ENCODE peak calls at places on chromosomes 6 and 20, in eight cellular contexts. Y is stomach, F is nephron progenitor cell, Q is tibial artery, O is cardiac fibroblast, V is Calu3, B is brain microvascular endothelial cell, L is fibroblast of villous mesenchyme. D is an unnamed sample.

GRCh38 chr6:135088818-135089809 is 34.5 kb upstream of the HBS1L start:
- DNase-seq in Y (no peak), F (no peak), Q (no peak), O (peak), V (peak), B (peak), L (peak), D (no peak)

GRCh38 chr6:50819906-50820589 is 1.4 kb downstream of the TFAP2B start:
- DNase-seq in Y (no peak), F (no peak), Q (no peak), O (no peak), V (no peak), B (no peak), L (no peak), D (no peak)

GRCh38 chr6:148509789-148510581 is 167.3 kb downstream of the SASH1 start:
- DNase-seq in Y (no peak), F (no peak), Q (peak), O (peak), V (no peak), B (peak), L (peak), D (no peak)

GRCh38 chr20:35539756-35540212 is 2.1 kb upstream of the ERGIC3 start:
- DNase-seq in Y (peak), F (peak), Q (no peak), O (no peak), V (peak), B (no peak), L (peak), D (peak)

GRCh38 chr6:147699637-147700036 is 191.1 kb downstream of the SAMD5 start:
- DNase-seq in Y (no peak), F (no peak), Q (no peak), O (peak), V (no peak), B (peak), L (peak), D (no peak)

GRCh38 chr20:23299673-23300050 is 50.9 kb upstream of the NXT1 start:
- DNase-seq in Y (no peak), F (no peak), Q (no peak), O (no peak), V (no peak), B (no peak), L (no peak), D (no peak)

GRCh38 chr6:33692760-33693158 is 18.7 kb downstream of the UQCC2 start:
- DNase-seq in Y (peak), F (no peak), Q (no peak), O (peak), V (no peak), B (peak), L (no peak), D (no peak)

GRCh38 chr20:24781061-24781980 is 167.7 kb upstream of the CST7 start:
- DNase-seq in Y (no peak), F (peak), Q (no peak), O (peak), V (peak), B (no peak), L (peak), D (no peak)

GRCh38 chr20:32511358-32512046 is 73.6 kb downstream of the NOL4L start:
- DNase-seq in Y (no peak), F (no peak), Q (no peak), O (no peak), V (no peak), B (no peak), L (no peak), D (no peak)

GRCh38 chr6:169167581-169168301 is 85.9 kb downstream of the THBS2 start:
- DNase-seq in Y (peak), F (no peak), Q (peak), O (peak), V (no peak), B (peak), L (peak), D (no peak)

GRCh38 chr6:134177753-134178229 is 125.4 kb upstream of the SLC2A12 start:
- DNase-seq in Y (no peak), F (no peak), Q (no peak), O (peak), V (no peak), B (peak), L (peak), D (no peak)

GRCh38 chr20:44810391-44811149 is at the start of gene RIMS4:
- DNase-seq in Y (no peak), F (peak), Q (no peak), O (no peak), V (peak), B (no peak), L (no peak), D (peak)
- TF ChIP-seq CTCF in Y (no peak), F (no peak), Q (no peak), O (no peak), V (peak), B (no peak), L (no peak), D (no peak)

DNA sequence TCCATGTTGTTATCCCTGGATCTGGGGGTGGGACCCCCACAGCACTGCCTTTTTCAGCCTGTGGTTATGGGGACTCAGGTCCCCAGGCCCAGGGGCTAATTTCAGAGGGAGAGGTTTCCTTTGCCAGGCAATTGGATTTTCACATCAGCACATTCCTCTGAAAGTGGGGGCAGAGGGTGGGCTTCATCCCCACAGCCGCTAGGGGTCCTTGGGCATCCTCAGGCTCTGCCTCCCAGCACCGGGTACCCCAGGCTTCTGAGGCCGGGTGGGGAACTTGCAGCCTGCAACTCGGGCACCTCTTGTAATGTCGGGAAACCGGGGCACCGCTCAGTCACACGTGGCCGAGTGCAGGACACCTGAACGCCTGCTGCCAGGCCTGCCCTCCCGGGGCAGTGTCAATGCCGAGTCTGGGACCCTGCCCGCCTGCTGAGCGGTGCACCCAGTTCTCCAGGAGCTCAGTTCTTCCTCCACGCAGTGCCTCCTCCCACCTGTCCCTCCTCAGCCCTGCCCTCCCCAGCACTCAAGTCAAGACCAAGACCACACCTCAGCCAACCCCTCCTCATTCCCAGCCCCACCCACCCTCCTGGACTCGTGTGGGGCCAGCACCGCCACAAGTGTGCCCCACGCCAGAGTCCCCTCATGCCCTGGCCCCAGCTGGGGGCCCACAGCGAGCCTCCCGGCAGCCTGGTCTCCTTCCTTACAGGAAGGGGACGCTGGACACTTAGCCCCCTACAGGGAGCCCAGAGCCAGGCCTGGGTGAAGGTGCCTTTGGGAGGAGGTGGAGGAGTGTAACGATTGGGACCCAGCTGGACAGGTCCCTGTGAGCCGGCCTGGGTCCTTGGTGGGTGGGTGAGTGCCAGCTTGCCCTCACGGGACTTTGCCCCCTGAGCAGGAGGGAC is 8.8 kb upstream of the CHRNA4 start:
- DNase-seq in Y (no peak), F (no peak), Q (no peak), O (no peak), V (no peak), B (no peak), L (no peak), D (no peak)
- TF ChIP-seq CTCF in Y (no peak), F (peak), Q (no peak), O (no peak), V (no peak), B (no peak), L (no peak), D (peak)

DNA sequence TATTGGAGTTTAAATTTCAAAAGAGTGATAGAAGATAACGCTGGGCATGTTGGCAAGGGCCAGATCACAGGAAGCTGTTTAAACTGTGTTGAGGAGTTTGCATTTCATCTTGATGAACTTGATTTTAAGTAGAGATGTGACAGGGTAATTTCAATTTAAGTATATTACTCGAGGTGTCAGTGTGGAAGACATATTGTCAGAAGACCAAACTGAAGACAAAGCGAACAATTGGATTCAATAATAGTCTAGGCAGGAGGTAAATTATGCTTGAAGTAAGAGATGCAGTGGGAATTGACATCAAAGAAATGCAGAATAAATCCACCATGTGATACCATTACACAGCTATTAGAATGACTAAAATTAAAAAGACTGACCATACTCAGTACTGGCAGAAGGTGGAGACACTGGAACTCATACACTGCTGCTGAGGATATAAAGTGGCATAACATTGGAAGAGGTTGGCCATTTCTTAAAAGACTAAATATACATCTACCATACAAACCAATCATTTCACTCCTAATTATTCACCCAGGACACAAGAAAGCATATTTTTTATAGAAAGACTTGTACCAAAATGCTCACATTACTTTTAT is 240.8 kb downstream of the ARHGAP18 start:
- DNase-seq in Y (no peak), F (no peak), Q (no peak), O (peak), V (no peak), B (peak), L (no peak), D (no peak)
- TF ChIP-seq CTCF in Y (no peak), F (no peak), Q (no peak), O (peak), V (no peak), B (no peak), L (peak), D (no peak)

GRCh38 chr6:41424370-41425058 is 89.1 kb downstream of the NCR2 start:
- DNase-seq in Y (peak), F (peak), Q (peak), O (peak), V (peak), B (peak), L (peak), D (peak)
- TF ChIP-seq CTCF in Y (peak), F (peak), Q (peak), O (peak), V (peak), B (peak), L (peak), D (peak)

DNA sequence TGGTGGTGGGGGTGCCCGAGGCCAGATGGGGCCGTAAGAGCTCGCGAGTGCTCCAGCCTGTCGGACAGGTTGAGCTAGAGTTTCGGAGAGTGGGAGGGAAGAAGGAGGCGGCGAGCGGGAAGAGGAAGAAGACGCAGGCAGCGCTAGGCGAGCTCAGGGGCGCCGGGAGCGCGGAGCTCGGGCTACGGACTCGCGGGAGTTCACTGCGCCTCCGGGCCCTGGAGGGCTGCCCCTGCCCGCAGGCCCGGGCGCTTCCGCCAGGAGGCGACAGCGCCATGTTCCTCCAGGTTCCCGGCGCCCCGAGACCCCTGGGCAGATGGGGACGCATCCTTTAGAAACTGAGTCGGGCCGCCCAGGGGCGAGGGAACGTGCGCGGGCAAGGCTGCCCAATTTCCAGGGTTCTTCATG is 984 bp downstream of the TFAP2C start:
- DNase-seq in Y (peak), F (peak), Q (no peak), O (no peak), V (peak), B (peak), L (peak), D (peak)
- TF ChIP-seq CTCF in Y (peak), F (peak), Q (no peak), O (no peak), V (no peak), B (peak), L (peak), D (peak)

GRCh38 chr20:18304618-18305017 is 16.3 kb downstream of the ZNF133 start:
- DNase-seq in Y (no peak), F (no peak), Q (no peak), O (peak), V (no peak), B (no peak), L (no peak), D (no peak)
- TF ChIP-seq CTCF in Y (no peak), F (peak), Q (no peak), O (peak), V (no peak), B (peak), L (peak), D (peak)

D was measured in progenitor cell of endocrine pancreas.